ENCODE peak calls at places on chromosome 6, in nine cellular contexts. One of them, this sample, is unnamed.
A peak's percentile ranks its signal among the peaks of the same experiment; 100 is the strongest.

GRCh38 chr6:170292778-170293164 is 1.9 kb upstream of the DLL1 start:
- DNase-seq in NT2/D1: no peak
- DNase-seq in IMR-90: no peak
- DNase-seq in fibroblast of lung: peak; percentile 36
- DNase-seq in HCT116: peak; percentile 32
- DNase-seq in mesendoderm: peak; percentile 71
- DNase-seq in colonic mucosa: no peak
- DNase-seq in astrocyte: no peak
- DNase-seq in H9: no peak
- DNase-seq in this sample: no peak

GRCh38 chr6:151414641-151415260 is 23.4 kb upstream of the ZBTB2 start:
- DNase-seq in NT2/D1: no peak
- DNase-seq in IMR-90: no peak
- DNase-seq in fibroblast of lung: no peak
- DNase-seq in HCT116: no peak
- DNase-seq in mesendoderm: no peak
- DNase-seq in colonic mucosa: no peak
- DNase-seq in astrocyte: no peak
- DNase-seq in H9: no peak
- DNase-seq in this sample: no peak

GRCh38 chr6:7172605-7173185 is 64.9 kb downstream of the RREB1 start:
- DNase-seq in NT2/D1: no peak
- DNase-seq in IMR-90: peak; percentile 63
- DNase-seq in fibroblast of lung: peak; percentile 81
- DNase-seq in HCT116: no peak
- DNase-seq in mesendoderm: no peak
- DNase-seq in colonic mucosa: no peak
- DNase-seq in astrocyte: peak; percentile 74
- DNase-seq in H9: no peak
- DNase-seq in this sample: no peak

GRCh38 chr6:64334646-64335045 is 699.0 kb downstream of the PHF3 start:
- DNase-seq in NT2/D1: no peak
- DNase-seq in IMR-90: peak; percentile 1
- DNase-seq in fibroblast of lung: peak; percentile 45
- DNase-seq in HCT116: no peak
- DNase-seq in mesendoderm: no peak
- DNase-seq in colonic mucosa: no peak
- DNase-seq in astrocyte: no peak
- DNase-seq in H9: no peak
- DNase-seq in this sample: no peak

GRCh38 chr6:121354764-121355163 is 20.5 kb upstream of the TBC1D32 start:
- DNase-seq in NT2/D1: no peak
- DNase-seq in IMR-90: no peak
- DNase-seq in fibroblast of lung: no peak
- DNase-seq in HCT116: no peak
- DNase-seq in mesendoderm: no peak
- DNase-seq in colonic mucosa: no peak
- DNase-seq in astrocyte: no peak
- DNase-seq in H9: no peak
- DNase-seq in this sample: no peak

GRCh38 chr6:141463237-141463977 is 669.3 kb upstream of the GJE1 start:
- DNase-seq in NT2/D1: no peak
- DNase-seq in IMR-90: peak; percentile 57
- DNase-seq in fibroblast of lung: peak; percentile 58
- DNase-seq in HCT116: no peak
- DNase-seq in mesendoderm: no peak
- DNase-seq in colonic mucosa: no peak
- DNase-seq in astrocyte: peak; percentile 66
- DNase-seq in H9: no peak
- DNase-seq in this sample: no peak

GRCh38 chr6:89297695-89298351 is 17.3 kb downstream of the GABRR2 start:
- DNase-seq in NT2/D1: no peak
- DNase-seq in IMR-90: peak; percentile 99
- DNase-seq in fibroblast of lung: peak; percentile 98
- DNase-seq in HCT116: peak; percentile 94
- DNase-seq in mesendoderm: peak; percentile 37
- DNase-seq in colonic mucosa: no peak
- DNase-seq in astrocyte: peak; percentile 98
- DNase-seq in H9: no peak
- DNase-seq in this sample: no peak

GRCh38 chr6:28587011-28587745 is 61.5 kb downstream of the GPX5 start:
- DNase-seq in NT2/D1: peak; percentile 47
- DNase-seq in IMR-90: no peak
- DNase-seq in fibroblast of lung: peak; percentile 45
- DNase-seq in HCT116: no peak
- DNase-seq in mesendoderm: peak; percentile 92
- DNase-seq in colonic mucosa: peak; percentile 84
- DNase-seq in astrocyte: peak; percentile 61
- DNase-seq in H9: peak; percentile 90
- DNase-seq in this sample: no peak

GRCh38 chr6:45054610-45055009 is 273.5 kb upstream of the RUNX2 start:
- DNase-seq in NT2/D1: no peak
- DNase-seq in IMR-90: no peak
- DNase-seq in fibroblast of lung: no peak
- DNase-seq in HCT116: no peak
- DNase-seq in mesendoderm: no peak
- DNase-seq in colonic mucosa: no peak
- DNase-seq in astrocyte: peak; percentile 51
- DNase-seq in H9: no peak
- DNase-seq in this sample: no peak

GRCh38 chr6:70338775-70339174 is 35.9 kb upstream of the COL9A1 start:
- DNase-seq in NT2/D1: no peak
- DNase-seq in IMR-90: no peak
- DNase-seq in fibroblast of lung: no peak
- DNase-seq in HCT116: no peak
- DNase-seq in mesendoderm: no peak
- DNase-seq in colonic mucosa: no peak
- DNase-seq in astrocyte: no peak
- DNase-seq in H9: no peak
- DNase-seq in this sample: no peak

GRCh38 chr6:139392834-139393233 is 18.4 kb upstream of the CITED2 start:
- DNase-seq in NT2/D1: no peak
- DNase-seq in IMR-90: peak; percentile 73
- DNase-seq in fibroblast of lung: no peak
- DNase-seq in HCT116: no peak
- DNase-seq in mesendoderm: no peak
- DNase-seq in colonic mucosa: no peak
- DNase-seq in astrocyte: peak; percentile 67
- DNase-seq in H9: no peak
- DNase-seq in this sample: no peak

GRCh38 chr6:34592208-34592952 is 36.3 kb upstream of the SPDEF start:
- DNase-seq in NT2/D1: no peak
- DNase-seq in IMR-90: no peak
- DNase-seq in fibroblast of lung: no peak
- DNase-seq in HCT116: no peak
- DNase-seq in mesendoderm: no peak
- DNase-seq in colonic mucosa: no peak
- DNase-seq in astrocyte: no peak
- DNase-seq in H9: no peak
- DNase-seq in this sample: no peak

GRCh38 chr6:159114569-159114968 is 54.6 kb upstream of the FNDC1 start:
- DNase-seq in NT2/D1: no peak
- DNase-seq in IMR-90: no peak
- DNase-seq in fibroblast of lung: no peak
- DNase-seq in HCT116: no peak
- DNase-seq in mesendoderm: no peak
- DNase-seq in colonic mucosa: no peak
- DNase-seq in astrocyte: no peak
- DNase-seq in H9: no peak
- DNase-seq in this sample: no peak

GRCh38 chr6:159118941-159119340 is 50.3 kb upstream of the FNDC1 start:
- DNase-seq in NT2/D1: no peak
- DNase-seq in IMR-90: no peak
- DNase-seq in fibroblast of lung: no peak
- DNase-seq in HCT116: no peak
- DNase-seq in mesendoderm: peak; percentile 31
- DNase-seq in colonic mucosa: no peak
- DNase-seq in astrocyte: no peak
- DNase-seq in H9: no peak
- DNase-seq in this sample: no peak

GRCh38 chr6:159116343-159116742 is 52.9 kb upstream of the FNDC1 start:
- DNase-seq in NT2/D1: no peak
- DNase-seq in IMR-90: no peak
- DNase-seq in fibroblast of lung: no peak
- DNase-seq in HCT116: no peak
- DNase-seq in mesendoderm: no peak
- DNase-seq in colonic mucosa: no peak
- DNase-seq in astrocyte: no peak
- DNase-seq in H9: no peak
- DNase-seq in this sample: no peak

GRCh38 chr6:159117541-159117940 is 51.7 kb upstream of the FNDC1 start:
- DNase-seq in NT2/D1: no peak
- DNase-seq in IMR-90: no peak
- DNase-seq in fibroblast of lung: no peak
- DNase-seq in HCT116: no peak
- DNase-seq in mesendoderm: no peak
- DNase-seq in colonic mucosa: no peak
- DNase-seq in astrocyte: no peak
- DNase-seq in H9: no peak
- DNase-seq in this sample: no peak

GRCh38 chr6:159117031-159117430 is 52.2 kb upstream of the FNDC1 start:
- DNase-seq in NT2/D1: no peak
- DNase-seq in IMR-90: peak; percentile 28
- DNase-seq in fibroblast of lung: peak; percentile 20
- DNase-seq in HCT116: no peak
- DNase-seq in mesendoderm: no peak
- DNase-seq in colonic mucosa: no peak
- DNase-seq in astrocyte: no peak
- DNase-seq in H9: no peak
- DNase-seq in this sample: no peak
- H3K9ac ChIP-seq in NT2/D1: no peak overlapping the region
- H3K9ac ChIP-seq in IMR-90: no peak overlapping the region
- H3K9ac ChIP-seq in fibroblast of lung: no peak overlapping the region
- H3K9ac ChIP-seq in HCT116: no peak overlapping the region
- H3K9ac ChIP-seq in mesendoderm: no peak overlapping the region
- H3K9ac ChIP-seq in colonic mucosa: no peak overlapping the region
- H3K9ac ChIP-seq in astrocyte: no peak overlapping the region
- H3K9ac ChIP-seq in H9: no peak overlapping the region
- H3K9ac ChIP-seq in this sample: no peak overlapping the region

GRCh38 chr6:23705691-23706090 is 420.3 kb upstream of the NRSN1 start:
- DNase-seq in NT2/D1: no peak
- DNase-seq in IMR-90: no peak
- DNase-seq in fibroblast of lung: no peak
- DNase-seq in HCT116: no peak
- DNase-seq in mesendoderm: no peak
- DNase-seq in colonic mucosa: no peak
- DNase-seq in astrocyte: no peak
- DNase-seq in H9: no peak
- DNase-seq in this sample: no peak
- H3K9ac ChIP-seq in NT2/D1: no peak overlapping the region
- H3K9ac ChIP-seq in IMR-90: no peak overlapping the region
- H3K9ac ChIP-seq in fibroblast of lung: no peak overlapping the region
- H3K9ac ChIP-seq in HCT116: no peak overlapping the region
- H3K9ac ChIP-seq in mesendoderm: no peak overlapping the region
- H3K9ac ChIP-seq in colonic mucosa: no peak overlapping the region
- H3K9ac ChIP-seq in astrocyte: no peak overlapping the region
- H3K9ac ChIP-seq in H9: no peak overlapping the region
- H3K9ac ChIP-seq in this sample: no peak overlapping the region

GRCh38 chr6:12327391-12327790 is 37.2 kb downstream of the EDN1 start:
- DNase-seq in NT2/D1: no peak
- DNase-seq in IMR-90: peak; percentile 45
- DNase-seq in fibroblast of lung: no peak
- DNase-seq in HCT116: no peak
- DNase-seq in mesendoderm: no peak
- DNase-seq in colonic mucosa: no peak
- DNase-seq in astrocyte: peak; percentile 50
- DNase-seq in H9: no peak
- DNase-seq in this sample: no peak

GRCh38 chr6:12328701-12329100 is 38.5 kb downstream of the EDN1 start:
- DNase-seq in NT2/D1: no peak
- DNase-seq in IMR-90: no peak
- DNase-seq in fibroblast of lung: no peak
- DNase-seq in HCT116: no peak
- DNase-seq in mesendoderm: no peak
- DNase-seq in colonic mucosa: no peak
- DNase-seq in astrocyte: no peak
- DNase-seq in H9: no peak
- DNase-seq in this sample: no peak

GRCh38 chr6:12325872-12326271 is 35.7 kb downstream of the EDN1 start:
- DNase-seq in NT2/D1: no peak
- DNase-seq in IMR-90: no peak
- DNase-seq in fibroblast of lung: no peak
- DNase-seq in HCT116: no peak
- DNase-seq in mesendoderm: peak; percentile 26
- DNase-seq in colonic mucosa: no peak
- DNase-seq in astrocyte: no peak
- DNase-seq in H9: no peak
- DNase-seq in this sample: no peak

GRCh38 chr6:12324096-12324495 is 33.9 kb downstream of the EDN1 start:
- DNase-seq in NT2/D1: no peak
- DNase-seq in IMR-90: peak; percentile 52
- DNase-seq in fibroblast of lung: no peak
- DNase-seq in HCT116: peak; percentile 99
- DNase-seq in mesendoderm: peak; percentile 89
- DNase-seq in colonic mucosa: peak; percentile 73
- DNase-seq in astrocyte: peak; percentile 86
- DNase-seq in H9: no peak
- DNase-seq in this sample: no peak

DNA sequence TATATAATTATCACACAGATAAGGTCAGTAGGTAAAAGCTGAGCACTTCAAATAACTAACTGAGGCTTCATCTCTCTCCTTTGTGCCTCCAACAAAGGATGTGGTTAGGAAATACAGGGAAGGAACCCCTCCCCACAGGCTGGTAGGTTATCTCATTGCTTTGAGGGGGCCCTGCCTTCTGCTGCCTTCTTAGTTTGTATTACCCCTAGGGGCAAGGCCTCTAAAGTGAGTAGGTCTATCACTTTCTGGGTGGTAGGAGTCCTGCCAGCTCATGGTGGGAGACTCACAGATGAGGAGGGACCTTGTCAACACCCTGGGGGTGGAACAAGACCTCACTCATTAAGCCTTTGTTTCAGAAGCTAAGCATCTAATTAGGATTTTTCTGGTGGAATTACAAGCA is 34.6 kb downstream of the EDN1 start:
- DNase-seq in NT2/D1: peak; percentile 38
- DNase-seq in IMR-90: no peak
- DNase-seq in fibroblast of lung: no peak
- DNase-seq in HCT116: peak; percentile 22
- DNase-seq in mesendoderm: peak; percentile 92
- DNase-seq in colonic mucosa: no peak
- DNase-seq in astrocyte: no peak
- DNase-seq in H9: no peak
- DNase-seq in this sample: no peak
- H3K9ac ChIP-seq in NT2/D1: no peak overlapping the region
- H3K9ac ChIP-seq in IMR-90: no peak overlapping the region
- H3K9ac ChIP-seq in fibroblast of lung: no peak overlapping the region
- H3K9ac ChIP-seq in HCT116: peak overlapping the region; percentile 46
- H3K9ac ChIP-seq in mesendoderm: no peak overlapping the region
- H3K9ac ChIP-seq in colonic mucosa: no peak overlapping the region
- H3K9ac ChIP-seq in astrocyte: no peak overlapping the region
- H3K9ac ChIP-seq in H9: no peak overlapping the region
- H3K9ac ChIP-seq in this sample: no peak overlapping the region

DNA sequence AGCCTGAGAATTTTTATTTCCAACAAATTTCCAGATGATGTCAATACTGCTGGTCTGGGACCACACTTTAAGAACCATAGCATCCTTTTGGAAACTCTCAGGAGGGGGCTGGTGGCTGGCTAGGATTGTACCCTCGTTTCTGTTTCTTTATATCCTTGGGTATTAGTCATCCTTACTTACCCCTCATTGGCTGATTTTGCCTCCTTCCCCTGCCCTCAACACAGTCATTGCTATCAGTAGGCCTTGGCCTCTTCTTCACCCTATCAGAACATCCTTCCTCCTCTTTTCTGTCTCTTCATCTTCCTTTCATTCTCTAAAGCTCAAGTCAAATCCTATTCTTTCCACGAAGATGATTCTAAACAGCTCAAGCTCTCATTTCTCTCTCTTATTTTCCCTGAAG is 148.5 kb downstream of the ELOVL4 start:
- DNase-seq in NT2/D1: no peak
- DNase-seq in IMR-90: no peak
- DNase-seq in fibroblast of lung: no peak
- DNase-seq in HCT116: no peak
- DNase-seq in mesendoderm: no peak
- DNase-seq in colonic mucosa: no peak
- DNase-seq in astrocyte: no peak
- DNase-seq in H9: no peak
- DNase-seq in this sample: no peak
- H3K9ac ChIP-seq in NT2/D1: no peak overlapping the region
- H3K9ac ChIP-seq in IMR-90: no peak overlapping the region
- H3K9ac ChIP-seq in fibroblast of lung: no peak overlapping the region
- H3K9ac ChIP-seq in HCT116: no peak overlapping the region
- H3K9ac ChIP-seq in mesendoderm: no peak overlapping the region
- H3K9ac ChIP-seq in colonic mucosa: no peak overlapping the region
- H3K9ac ChIP-seq in astrocyte: no peak overlapping the region
- H3K9ac ChIP-seq in H9: no peak overlapping the region
- H3K9ac ChIP-seq in this sample: no peak overlapping the region